ENCODE peak calls at places on chromosomes 11 and 22, in six cellular contexts. N is sigmoid colon, T is GM13976, K is pancreas, P is mammary epithelial cell, F is HL-60. Y is an unnamed sample.

GRCh38 chr11:31810779-31811647 is at the start of gene PAX6:
- DNase-seq in P (peak), F (peak), N (peak), T (peak), K (no peak), Y (no peak)

GRCh38 chr11:103727262-103727661 is 309.2 kb upstream of the DDI1 start:
- DNase-seq in N (no peak), P (no peak), K (no peak), F (no peak), T (no peak), Y (no peak)

GRCh38 chr11:75946531-75947530 is 131.8 kb downstream of the UVRAG start:
- DNase-seq in F (no peak), N (peak), K (no peak), P (peak), T (no peak), Y (no peak)

GRCh38 chr11:15493066-15493465 is 378.3 kb downstream of the INSC start:
- DNase-seq in T (no peak), F (no peak), P (peak), K (no peak), N (no peak), Y (no peak)

GRCh38 chr11:132586801-132587200 is 945.5 kb downstream of the OPCML start:
- DNase-seq in N (no peak), P (no peak), K (no peak), F (no peak), T (no peak), Y (no peak)

GRCh38 chr11:63517156-63517555 is 11.3 kb downstream of the LGALS12 start:
- DNase-seq in K (no peak), T (no peak), P (no peak), F (no peak), N (no peak), Y (no peak)

GRCh38 chr11:115257286-115258077 is 246.7 kb downstream of the CADM1 start:
- DNase-seq in F (no peak), N (no peak), T (no peak), P (no peak), K (no peak), Y (no peak)

GRCh38 chr11:100753144-100753543 is 66.1 kb downstream of the ARHGAP42 start:
- DNase-seq in T (no peak), P (peak), F (no peak), N (no peak), K (no peak), Y (no peak)

GRCh38 chr11:66317322-66317765 is 500 bp upstream of the CD248 start:
- DNase-seq in F (no peak), T (no peak), K (no peak), N (peak), P (no peak), Y (peak)

GRCh38 chr22:36258750-36259619 is 6.1 kb downstream of the APOL1 start:
- DNase-seq in T (peak), K (no peak), P (no peak), F (peak), N (peak), Y (no peak)

GRCh38 chr11:6655020-6655789 is 404 bp downstream of the DCHS1 start:
- DNase-seq in K (no peak), N (peak), P (no peak), T (no peak), F (no peak), Y (no peak)

GRCh38 chr11:70680781-70681281 is 282.5 kb downstream of the CTTN start:
- DNase-seq in N (no peak), T (no peak), K (no peak), P (no peak), F (no peak), Y (no peak)

GRCh38 chr11:96151501-96151900 is 191.5 kb downstream of the MAML2 start:
- DNase-seq in P (no peak), N (no peak), T (no peak), F (no peak), K (no peak), Y (no peak)

GRCh38 chr22:29202231-29203192 is 3.2 kb upstream of the EMID1 start:
- DNase-seq in N (no peak), K (no peak), F (peak), T (peak), P (no peak), Y (no peak)

GRCh38 chr11:47233989-47234668 is 14.5 kb downstream of the ACP2 start:
- DNase-seq in T (no peak), P (peak), K (no peak), F (peak), N (no peak), Y (no peak)

GRCh38 chr11:107752508-107752907 is 40.7 kb upstream of the SLN start:
- DNase-seq in K (no peak), P (no peak), N (no peak), T (no peak), F (no peak), Y (no peak)

GRCh38 chr22:36352775-36353507 is 34.8 kb downstream of the MYH9 start:
- DNase-seq in K (peak), F (no peak), P (peak), T (no peak), N (no peak), Y (no peak)

GRCh38 chr11:13276454-13276851 is 1.1 kb upstream of the BMAL1 start:
- DNase-seq in P (no peak), F (no peak), N (no peak), K (no peak), T (no peak), Y (no peak)

GRCh38 chr11:35151241-35151640 is 12.3 kb downstream of the CD44 start:
- DNase-seq in T (no peak), K (no peak), F (no peak), P (no peak), N (no peak), Y (no peak)

GRCh38 chr22:24404561-24405275 is 22.7 kb upstream of the ADORA2A start:
- DNase-seq in N (no peak), K (no peak), F (no peak), T (no peak), P (no peak), Y (no peak)

GRCh38 chr11:23556163-23556750 is 696.0 kb upstream of the CCDC179 start:
- DNase-seq in F (no peak), P (no peak), T (no peak), K (no peak), N (no peak), Y (no peak)

GRCh38 chr11:23555085-23555484 is 694.8 kb upstream of the CCDC179 start:
- DNase-seq in T (no peak), P (no peak), N (no peak), K (no peak), F (no peak), Y (no peak)

GRCh38 chr11:23554002-23554401 is 693.7 kb upstream of the CCDC179 start:
- DNase-seq in N (no peak), F (no peak), K (no peak), P (peak), T (no peak), Y (no peak)
- TF ChIP-seq CTCF in N (no peak), F (no peak), K (no peak), P (peak), T (no peak), Y (no peak)

DNA sequence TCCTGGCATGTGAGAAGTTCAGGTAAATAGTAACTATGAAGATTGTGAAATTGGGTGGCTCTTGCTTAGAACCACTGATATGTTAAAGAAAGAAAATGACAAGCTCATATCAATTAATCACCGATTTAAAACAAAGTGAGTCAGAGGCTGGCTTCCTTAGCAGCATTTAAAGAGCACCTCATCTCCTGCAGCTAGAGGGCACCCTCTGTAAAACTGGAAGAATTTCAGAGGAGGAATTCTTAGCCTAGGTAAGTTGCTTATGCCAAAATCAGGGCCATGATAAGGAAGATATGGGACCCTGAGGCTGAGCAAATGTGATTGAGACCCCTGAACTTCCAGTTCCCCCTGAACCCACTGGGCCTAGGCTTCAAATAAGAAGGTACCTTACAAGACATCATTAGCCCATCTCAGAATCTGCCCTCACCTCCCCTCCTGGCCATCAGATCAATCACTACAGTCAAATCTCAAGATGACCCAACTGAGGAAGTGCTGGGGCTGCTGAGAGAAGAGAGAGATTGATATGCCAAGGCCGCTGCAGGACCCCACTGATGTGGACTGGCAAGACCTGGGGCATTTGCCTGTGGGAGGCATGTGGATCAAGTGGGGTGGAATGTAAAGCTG is 8.6 kb upstream of the CD3E start:
- DNase-seq in N (no peak), F (peak), T (peak), P (peak), K (peak), Y (no peak)
- TF ChIP-seq CTCF in N (no peak), F (peak), T (peak), P (peak), K (peak), Y (peak)

GRCh38 chr22:17164392-17165024 is 5.4 kb upstream of the HDHD5 start:
- DNase-seq in F (no peak), N (no peak), K (no peak), T (no peak), P (no peak), Y (no peak)
- TF ChIP-seq CTCF in F (no peak), N (no peak), K (no peak), T (no peak), P (no peak), Y (no peak)

GRCh38 chr11:60871378-60872061 is 4.2 kb downstream of the ZP1 start:
- DNase-seq in P (no peak), F (no peak), K (no peak), T (no peak), N (peak), Y (no peak)
- TF ChIP-seq CTCF in P (no peak), F (no peak), K (no peak), T (no peak), N (no peak), Y (no peak)

Y was measured in activated B cell treated with CpG ODN at 0.5 μM for 24 hours.